ENCODE peak calls at places on chromosomes 2 and 18, in six cellular contexts. One of them, this sample, is unnamed.

GRCh38 chr2:12657560-12657959 is 59.2 kb upstream of the TRIB2 start:
- DNase-seq in C1 segment of cervical spinal cord: no peak
- DNase-seq in activated CD4-positive, CD25-positive, alpha-beta regulatory T cell treated with anti-CD3 and anti-CD28 coated beads, Interleukin-2, amount 50 U/mL, for 72 hours: no peak
- DNase-seq in IMR-90: no peak
- DNase-seq in GM19239: no peak
- DNase-seq in fibroblast of lung: no peak
- DNase-seq in this sample: no peak

GRCh38 chr2:58428286-58428552 is 187.1 kb upstream of the FANCL start:
- DNase-seq in C1 segment of cervical spinal cord: no peak
- DNase-seq in activated CD4-positive, CD25-positive, alpha-beta regulatory T cell treated with anti-CD3 and anti-CD28 coated beads, Interleukin-2, amount 50 U/mL, for 72 hours: no peak
- DNase-seq in GM19239: no peak
- DNase-seq in fibroblast of lung: peak; percentile 3
- DNase-seq in IMR-90: no peak
- DNase-seq in this sample: no peak

GRCh38 chr2:128550389-128550788 is 231.7 kb upstream of the HS6ST1 start:
- DNase-seq in fibroblast of lung: no peak
- DNase-seq in activated CD4-positive, CD25-positive, alpha-beta regulatory T cell treated with anti-CD3 and anti-CD28 coated beads, Interleukin-2, amount 50 U/mL, for 72 hours: no peak
- DNase-seq in GM19239: no peak
- DNase-seq in C1 segment of cervical spinal cord: no peak
- DNase-seq in IMR-90: no peak
- DNase-seq in this sample: no peak

GRCh38 chr2:9778012-9778411 is 65.3 kb upstream of the TAF1B start:
- DNase-seq in C1 segment of cervical spinal cord: no peak
- DNase-seq in GM19239: no peak
- DNase-seq in IMR-90: no peak
- DNase-seq in fibroblast of lung: no peak
- DNase-seq in activated CD4-positive, CD25-positive, alpha-beta regulatory T cell treated with anti-CD3 and anti-CD28 coated beads, Interleukin-2, amount 50 U/mL, for 72 hours: no peak
- DNase-seq in this sample: no peak

GRCh38 chr18:60235164-60235563 is 137.4 kb downstream of the MC4R start:
- DNase-seq in IMR-90: no peak
- DNase-seq in GM19239: no peak
- DNase-seq in activated CD4-positive, CD25-positive, alpha-beta regulatory T cell treated with anti-CD3 and anti-CD28 coated beads, Interleukin-2, amount 50 U/mL, for 72 hours: no peak
- DNase-seq in fibroblast of lung: no peak
- DNase-seq in C1 segment of cervical spinal cord: no peak
- DNase-seq in this sample: no peak

GRCh38 chr18:28095041-28095440 is 81.9 kb downstream of the CDH2 start:
- DNase-seq in GM19239: no peak
- DNase-seq in fibroblast of lung: no peak
- DNase-seq in IMR-90: peak; percentile 77
- DNase-seq in activated CD4-positive, CD25-positive, alpha-beta regulatory T cell treated with anti-CD3 and anti-CD28 coated beads, Interleukin-2, amount 50 U/mL, for 72 hours: no peak
- DNase-seq in C1 segment of cervical spinal cord: no peak
- DNase-seq in this sample: no peak

GRCh38 chr2:197145471-197146056 is 165.0 kb downstream of the ANKRD44 start:
- DNase-seq in fibroblast of lung: no peak
- DNase-seq in C1 segment of cervical spinal cord: no peak
- DNase-seq in GM19239: peak; percentile 31
- DNase-seq in IMR-90: no peak
- DNase-seq in activated CD4-positive, CD25-positive, alpha-beta regulatory T cell treated with anti-CD3 and anti-CD28 coated beads, Interleukin-2, amount 50 U/mL, for 72 hours: no peak
- DNase-seq in this sample: no peak

GRCh38 chr2:64453710-64454315 is at the start of gene LGALSL:
- DNase-seq in IMR-90: peak; percentile 24
- DNase-seq in C1 segment of cervical spinal cord: peak; percentile 73
- DNase-seq in GM19239: no peak
- DNase-seq in activated CD4-positive, CD25-positive, alpha-beta regulatory T cell treated with anti-CD3 and anti-CD28 coated beads, Interleukin-2, amount 50 U/mL, for 72 hours: peak; percentile 51
- DNase-seq in fibroblast of lung: peak; percentile 34
- DNase-seq in this sample: no peak

GRCh38 chr2:168432565-168433186 is 23.4 kb upstream of the CERS6 start:
- DNase-seq in GM19239: no peak
- DNase-seq in activated CD4-positive, CD25-positive, alpha-beta regulatory T cell treated with anti-CD3 and anti-CD28 coated beads, Interleukin-2, amount 50 U/mL, for 72 hours: no peak
- DNase-seq in C1 segment of cervical spinal cord: no peak
- DNase-seq in IMR-90: no peak
- DNase-seq in fibroblast of lung: no peak
- DNase-seq in this sample: no peak

GRCh38 chr2:182173944-182174622 is 188.4 kb downstream of the PPP1R1C start:
- DNase-seq in fibroblast of lung: no peak
- DNase-seq in activated CD4-positive, CD25-positive, alpha-beta regulatory T cell treated with anti-CD3 and anti-CD28 coated beads, Interleukin-2, amount 50 U/mL, for 72 hours: no peak
- DNase-seq in C1 segment of cervical spinal cord: no peak
- DNase-seq in IMR-90: no peak
- DNase-seq in GM19239: no peak
- DNase-seq in this sample: no peak

GRCh38 chr2:237874585-237875161 is 15.2 kb downstream of the RAMP1 start:
- DNase-seq in fibroblast of lung: peak; percentile 68
- DNase-seq in IMR-90: peak; percentile 76
- DNase-seq in activated CD4-positive, CD25-positive, alpha-beta regulatory T cell treated with anti-CD3 and anti-CD28 coated beads, Interleukin-2, amount 50 U/mL, for 72 hours: no peak
- DNase-seq in GM19239: no peak
- DNase-seq in C1 segment of cervical spinal cord: no peak
- DNase-seq in this sample: no peak

GRCh38 chr2:24859968-24860600 is 60.0 kb downstream of the ADCY3 start:
- DNase-seq in fibroblast of lung: no peak
- DNase-seq in GM19239: no peak
- DNase-seq in activated CD4-positive, CD25-positive, alpha-beta regulatory T cell treated with anti-CD3 and anti-CD28 coated beads, Interleukin-2, amount 50 U/mL, for 72 hours: no peak
- DNase-seq in IMR-90: no peak
- DNase-seq in C1 segment of cervical spinal cord: no peak
- DNase-seq in this sample: no peak

GRCh38 chr18:13500227-13500865 is 226.0 kb downstream of the FAM210A start:
- DNase-seq in IMR-90: peak; percentile 57
- DNase-seq in GM19239: no peak
- DNase-seq in C1 segment of cervical spinal cord: peak; percentile 43
- DNase-seq in fibroblast of lung: peak; percentile 56
- DNase-seq in activated CD4-positive, CD25-positive, alpha-beta regulatory T cell treated with anti-CD3 and anti-CD28 coated beads, Interleukin-2, amount 50 U/mL, for 72 hours: no peak
- DNase-seq in this sample: peak; percentile 26

GRCh38 chr18:63540131-63540530 is 2.0 kb upstream of the SERPINB12 start:
- DNase-seq in GM19239: no peak
- DNase-seq in activated CD4-positive, CD25-positive, alpha-beta regulatory T cell treated with anti-CD3 and anti-CD28 coated beads, Interleukin-2, amount 50 U/mL, for 72 hours: no peak
- DNase-seq in IMR-90: peak; percentile 46
- DNase-seq in fibroblast of lung: no peak
- DNase-seq in C1 segment of cervical spinal cord: no peak
- DNase-seq in this sample: no peak

GRCh38 chr2:27255187-27255586 is 7.7 kb downstream of the SLC30A3 start:
- DNase-seq in C1 segment of cervical spinal cord: no peak
- DNase-seq in GM19239: no peak
- DNase-seq in IMR-90: no peak
- DNase-seq in fibroblast of lung: no peak
- DNase-seq in activated CD4-positive, CD25-positive, alpha-beta regulatory T cell treated with anti-CD3 and anti-CD28 coated beads, Interleukin-2, amount 50 U/mL, for 72 hours: no peak
- DNase-seq in this sample: no peak

GRCh38 chr2:15912203-15912602 is 28.1 kb upstream of the MYCN start:
- DNase-seq in IMR-90: peak; percentile 1
- DNase-seq in GM19239: no peak
- DNase-seq in C1 segment of cervical spinal cord: no peak
- DNase-seq in activated CD4-positive, CD25-positive, alpha-beta regulatory T cell treated with anti-CD3 and anti-CD28 coated beads, Interleukin-2, amount 50 U/mL, for 72 hours: no peak
- DNase-seq in fibroblast of lung: peak; percentile 28
- DNase-seq in this sample: peak; percentile 81

GRCh38 chr2:80014637-80015036 is 289.9 kb downstream of the LRRTM1 start:
- DNase-seq in activated CD4-positive, CD25-positive, alpha-beta regulatory T cell treated with anti-CD3 and anti-CD28 coated beads, Interleukin-2, amount 50 U/mL, for 72 hours: no peak
- DNase-seq in IMR-90: peak; percentile 58
- DNase-seq in GM19239: no peak
- DNase-seq in fibroblast of lung: no peak
- DNase-seq in C1 segment of cervical spinal cord: no peak
- DNase-seq in this sample: no peak

GRCh38 chr2:45713591-45713990 is 62.1 kb downstream of the PRKCE start:
- DNase-seq in fibroblast of lung: no peak
- DNase-seq in IMR-90: no peak
- DNase-seq in C1 segment of cervical spinal cord: no peak
- DNase-seq in activated CD4-positive, CD25-positive, alpha-beta regulatory T cell treated with anti-CD3 and anti-CD28 coated beads, Interleukin-2, amount 50 U/mL, for 72 hours: no peak
- DNase-seq in GM19239: no peak
- DNase-seq in this sample: no peak

GRCh38 chr2:106030287-106031268 is 163.5 kb downstream of the UXS1 start:
- DNase-seq in activated CD4-positive, CD25-positive, alpha-beta regulatory T cell treated with anti-CD3 and anti-CD28 coated beads, Interleukin-2, amount 50 U/mL, for 72 hours: no peak
- DNase-seq in GM19239: no peak
- DNase-seq in C1 segment of cervical spinal cord: no peak
- DNase-seq in IMR-90: peak; percentile 81
- DNase-seq in fibroblast of lung: peak; percentile 93
- DNase-seq in this sample: peak; percentile 55

GRCh38 chr2:239211391-239212094 is 189.3 kb downstream of the HDAC4 start:
- DNase-seq in C1 segment of cervical spinal cord: no peak
- DNase-seq in activated CD4-positive, CD25-positive, alpha-beta regulatory T cell treated with anti-CD3 and anti-CD28 coated beads, Interleukin-2, amount 50 U/mL, for 72 hours: no peak
- DNase-seq in IMR-90: no peak
- DNase-seq in fibroblast of lung: no peak
- DNase-seq in GM19239: no peak
- DNase-seq in this sample: no peak

GRCh38 chr2:207224814-207225482 is 59.2 kb upstream of the KLF7 start:
- DNase-seq in GM19239: no peak
- DNase-seq in C1 segment of cervical spinal cord: no peak
- DNase-seq in IMR-90: no peak
- DNase-seq in activated CD4-positive, CD25-positive, alpha-beta regulatory T cell treated with anti-CD3 and anti-CD28 coated beads, Interleukin-2, amount 50 U/mL, for 72 hours: no peak
- DNase-seq in fibroblast of lung: no peak
- DNase-seq in this sample: no peak

GRCh38 chr2:188974184-188974583 is at the start of gene COL3A1:
- DNase-seq in activated CD4-positive, CD25-positive, alpha-beta regulatory T cell treated with anti-CD3 and anti-CD28 coated beads, Interleukin-2, amount 50 U/mL, for 72 hours: no peak
- DNase-seq in C1 segment of cervical spinal cord: no peak
- DNase-seq in fibroblast of lung: peak; percentile 93
- DNase-seq in IMR-90: peak; percentile 80
- DNase-seq in GM19239: no peak
- DNase-seq in this sample: no peak

GRCh38 chr18:62839874-62840713 is 124.8 kb downstream of the PHLPP1 start:
- DNase-seq in GM19239: no peak
- DNase-seq in IMR-90: peak; percentile 54
- DNase-seq in fibroblast of lung: peak; percentile 39
- DNase-seq in activated CD4-positive, CD25-positive, alpha-beta regulatory T cell treated with anti-CD3 and anti-CD28 coated beads, Interleukin-2, amount 50 U/mL, for 72 hours: no peak
- DNase-seq in C1 segment of cervical spinal cord: no peak
- DNase-seq in this sample: no peak

GRCh38 chr2:63665806-63666205 is 77.0 kb downstream of the MDH1 start:
- DNase-seq in GM19239: no peak
- DNase-seq in IMR-90: peak; percentile 89
- DNase-seq in activated CD4-positive, CD25-positive, alpha-beta regulatory T cell treated with anti-CD3 and anti-CD28 coated beads, Interleukin-2, amount 50 U/mL, for 72 hours: no peak
- DNase-seq in fibroblast of lung: peak; percentile 69
- DNase-seq in C1 segment of cervical spinal cord: no peak
- DNase-seq in this sample: no peak

GRCh38 chr2:929011-929735 is 21.5 kb upstream of the SNTG2 start:
- DNase-seq in fibroblast of lung: no peak
- DNase-seq in activated CD4-positive, CD25-positive, alpha-beta regulatory T cell treated with anti-CD3 and anti-CD28 coated beads, Interleukin-2, amount 50 U/mL, for 72 hours: no peak
- DNase-seq in IMR-90: no peak
- DNase-seq in GM19239: no peak
- DNase-seq in C1 segment of cervical spinal cord: no peak
- DNase-seq in this sample: no peak

GRCh38 chr2:179096090-179096489 is 46.2 kb upstream of the CCDC141 start:
- DNase-seq in C1 segment of cervical spinal cord: no peak
- DNase-seq in fibroblast of lung: no peak
- DNase-seq in IMR-90: no peak
- DNase-seq in GM19239: peak; percentile 17
- DNase-seq in activated CD4-positive, CD25-positive, alpha-beta regulatory T cell treated with anti-CD3 and anti-CD28 coated beads, Interleukin-2, amount 50 U/mL, for 72 hours: no peak
- DNase-seq in this sample: no peak

GRCh38 chr18:6352275-6352674 is 62.4 kb downstream of the L3MBTL4 start:
- DNase-seq in C1 segment of cervical spinal cord: no peak
- DNase-seq in fibroblast of lung: no peak
- DNase-seq in IMR-90: no peak
- DNase-seq in activated CD4-positive, CD25-positive, alpha-beta regulatory T cell treated with anti-CD3 and anti-CD28 coated beads, Interleukin-2, amount 50 U/mL, for 72 hours: no peak
- DNase-seq in GM19239: no peak
- DNase-seq in this sample: no peak

GRCh38 chr2:27053321-27053720 is 1.9 kb downstream of the AGBL5 start:
- DNase-seq in C1 segment of cervical spinal cord: no peak
- DNase-seq in IMR-90: no peak
- DNase-seq in fibroblast of lung: no peak
- DNase-seq in GM19239: no peak
- DNase-seq in activated CD4-positive, CD25-positive, alpha-beta regulatory T cell treated with anti-CD3 and anti-CD28 coated beads, Interleukin-2, amount 50 U/mL, for 72 hours: no peak
- DNase-seq in this sample: no peak

GRCh38 chr2:28544405-28544914 is 48.6 kb downstream of the PLB1 start:
- DNase-seq in fibroblast of lung: no peak
- DNase-seq in activated CD4-positive, CD25-positive, alpha-beta regulatory T cell treated with anti-CD3 and anti-CD28 coated beads, Interleukin-2, amount 50 U/mL, for 72 hours: no peak
- DNase-seq in IMR-90: no peak
- DNase-seq in GM19239: no peak
- DNase-seq in C1 segment of cervical spinal cord: no peak
- DNase-seq in this sample: no peak

GRCh38 chr18:6884944-6885343 is 155.4 kb downstream of the ARHGAP28 start:
- DNase-seq in C1 segment of cervical spinal cord: no peak
- DNase-seq in fibroblast of lung: peak; percentile 62
- DNase-seq in GM19239: no peak
- DNase-seq in activated CD4-positive, CD25-positive, alpha-beta regulatory T cell treated with anti-CD3 and anti-CD28 coated beads, Interleukin-2, amount 50 U/mL, for 72 hours: no peak
- DNase-seq in IMR-90: peak; percentile 33
- DNase-seq in this sample: no peak

GRCh38 chr18:54777118-54777791 is 51.0 kb upstream of the RAB27B start:
- DNase-seq in IMR-90: no peak
- DNase-seq in GM19239: peak; percentile 1
- DNase-seq in activated CD4-positive, CD25-positive, alpha-beta regulatory T cell treated with anti-CD3 and anti-CD28 coated beads, Interleukin-2, amount 50 U/mL, for 72 hours: no peak
- DNase-seq in fibroblast of lung: no peak
- DNase-seq in C1 segment of cervical spinal cord: no peak
- DNase-seq in this sample: no peak

GRCh38 chr2:237482485-237482884 is 4.6 kb upstream of the MLPH start:
- DNase-seq in C1 segment of cervical spinal cord: no peak
- DNase-seq in IMR-90: no peak
- DNase-seq in fibroblast of lung: peak; percentile 90
- DNase-seq in activated CD4-positive, CD25-positive, alpha-beta regulatory T cell treated with anti-CD3 and anti-CD28 coated beads, Interleukin-2, amount 50 U/mL, for 72 hours: no peak
- DNase-seq in GM19239: no peak
- DNase-seq in this sample: no peak

GRCh38 chr2:151575338-151575737 is 158.9 kb downstream of the NEB start:
- DNase-seq in IMR-90: no peak
- DNase-seq in C1 segment of cervical spinal cord: no peak
- DNase-seq in GM19239: no peak
- DNase-seq in activated CD4-positive, CD25-positive, alpha-beta regulatory T cell treated with anti-CD3 and anti-CD28 coated beads, Interleukin-2, amount 50 U/mL, for 72 hours: no peak
- DNase-seq in fibroblast of lung: no peak
- DNase-seq in this sample: no peak

GRCh38 chr18:42437646-42438045 is 482.6 kb downstream of the PIK3C3 start:
- DNase-seq in C1 segment of cervical spinal cord: no peak
- DNase-seq in GM19239: no peak
- DNase-seq in IMR-90: no peak
- DNase-seq in fibroblast of lung: peak; percentile 1
- DNase-seq in activated CD4-positive, CD25-positive, alpha-beta regulatory T cell treated with anti-CD3 and anti-CD28 coated beads, Interleukin-2, amount 50 U/mL, for 72 hours: no peak
- DNase-seq in this sample: no peak

GRCh38 chr2:74002515-74003391 is 18.0 kb downstream of the TET3 start:
- DNase-seq in GM19239: peak; percentile 86
- DNase-seq in IMR-90: peak; percentile 83
- DNase-seq in activated CD4-positive, CD25-positive, alpha-beta regulatory T cell treated with anti-CD3 and anti-CD28 coated beads, Interleukin-2, amount 50 U/mL, for 72 hours: peak; percentile 82
- DNase-seq in C1 segment of cervical spinal cord: peak; percentile 87
- DNase-seq in fibroblast of lung: peak; percentile 77
- DNase-seq in this sample: peak; percentile 36

GRCh38 chr18:79503406-79503805 is 107.7 kb downstream of the NFATC1 start:
- DNase-seq in activated CD4-positive, CD25-positive, alpha-beta regulatory T cell treated with anti-CD3 and anti-CD28 coated beads, Interleukin-2, amount 50 U/mL, for 72 hours: peak; percentile 27
- DNase-seq in GM19239: no peak
- DNase-seq in C1 segment of cervical spinal cord: no peak
- DNase-seq in fibroblast of lung: no peak
- DNase-seq in IMR-90: no peak
- DNase-seq in this sample: no peak